ENCODE peak calls at places on chromosomes 16 and 17, in eight cellular contexts. Z is adrenal gland; V is transverse colon; D is SJSA1; U is vagina; S is psoas muscle; T is cardiac muscle cell; I is effector memory CD4-positive, alpha-beta T cell. K is an unnamed sample.

GRCh38 chr16:78098544-78099371 is 696 bp upstream of the WWOX start:
- DNase-seq in V (no peak), T (no peak), U (no peak), S (no peak), I (no peak), Z (no peak), D (no peak), K (peak; percentile 7)

GRCh38 chr16:49491111-49491670 is 117.6 kb downstream of the C16orf78 start:
- DNase-seq in S (no peak), U (no peak), Z (no peak), I (no peak), T (no peak), V (no peak), D (no peak), K (no peak)

GRCh38 chr17:48729335-48730239 is 1.0 kb upstream of the HOXB13 start:
- DNase-seq in V (no peak), I (no peak), T (no peak), S (no peak), Z (no peak), D (no peak), U (no peak), K (peak; percentile 78)

GRCh38 chr17:78343433-78344201 is 16.3 kb downstream of the SOCS3 start:
- DNase-seq in T (no peak), V (peak; percentile 78), D (no peak), I (peak; percentile 67), U (no peak), S (no peak), Z (no peak), K (no peak)

GRCh38 chr17:40351185-40352043 is 13.1 kb downstream of the GJD3 start:
- DNase-seq in T (no peak), U (no peak), I (no peak), V (no peak), D (no peak), S (no peak), Z (no peak), K (no peak)

GRCh38 chr17:82121660-82122629 is 23.9 kb upstream of the FASN start:
- DNase-seq in S (no peak), U (no peak), T (no peak), V (no peak), I (no peak), Z (no peak), D (peak; percentile 31), K (no peak)

GRCh38 chr17:28426081-28426519 is 20.1 kb upstream of the SLC46A1 start:
- DNase-seq in I (no peak), T (peak; percentile 10), S (no peak), U (no peak), V (peak; percentile 27), D (no peak), Z (no peak), K (peak; percentile 49)

GRCh38 chr16:79721186-79721745 is 120.7 kb upstream of the MAF start:
- DNase-seq in D (no peak), V (peak; percentile 45), S (no peak), T (no peak), U (no peak), Z (peak; percentile 9), I (no peak), K (no peak)

GRCh38 chr17:20234266-20234665 is 225.1 kb downstream of the SPECC1 start:
- DNase-seq in D (no peak), V (no peak), Z (no peak), U (no peak), I (no peak), S (no peak), T (no peak), K (no peak)

GRCh38 chr16:24776486-24777220 is 47.2 kb downstream of the TNRC6A start:
- DNase-seq in T (peak; percentile 81), V (no peak), S (peak; percentile 30), U (no peak), I (no peak), D (no peak), Z (peak; percentile 72), K (no peak)

GRCh38 chr17:36092228-36092627 is 2.3 kb upstream of the CCL3 start:
- DNase-seq in S (no peak), Z (no peak), U (no peak), V (no peak), D (no peak), T (no peak), I (no peak), K (no peak)

GRCh38 chr17:62648954-62649294 is 21.5 kb downstream of the MRC2 start:
- DNase-seq in V (no peak), I (no peak), U (peak; percentile 74), D (no peak), Z (no peak), S (no peak), T (no peak), K (no peak)

GRCh38 chr16:89330177-89330856 is 112.8 kb downstream of the ZNF778 start:
- DNase-seq in U (no peak), V (no peak), Z (peak; percentile 10), D (peak; percentile 75), I (peak; percentile 43), T (peak; percentile 36), S (no peak), K (no peak)

GRCh38 chr16:1763521-1764511 is 7.5 kb downstream of the NME3 start:
- DNase-seq in Z (no peak), I (no peak), S (no peak), V (no peak), U (no peak), D (no peak), T (peak; percentile 41), K (no peak)

GRCh38 chr17:75524971-75525805 is at the start of gene LLGL2:
- DNase-seq in T (peak; percentile 60), D (peak; percentile 51), S (peak; percentile 70), U (no peak), I (peak; percentile 78), V (peak; percentile 94), Z (peak; percentile 81), K (no peak)

GRCh38 chr16:50303605-50304466 is 37.5 kb downstream of the ADCY7 start:
- DNase-seq in T (peak; percentile 91), Z (no peak), U (no peak), S (no peak), V (no peak), D (peak; percentile 100), I (no peak), K (no peak)

GRCh38 chr16:89026121-89026612 is 49.2 kb upstream of the CBFA2T3 start:
- DNase-seq in U (no peak), S (no peak), V (no peak), T (no peak), D (no peak), I (peak; percentile 28), Z (no peak), K (no peak)

DNA sequence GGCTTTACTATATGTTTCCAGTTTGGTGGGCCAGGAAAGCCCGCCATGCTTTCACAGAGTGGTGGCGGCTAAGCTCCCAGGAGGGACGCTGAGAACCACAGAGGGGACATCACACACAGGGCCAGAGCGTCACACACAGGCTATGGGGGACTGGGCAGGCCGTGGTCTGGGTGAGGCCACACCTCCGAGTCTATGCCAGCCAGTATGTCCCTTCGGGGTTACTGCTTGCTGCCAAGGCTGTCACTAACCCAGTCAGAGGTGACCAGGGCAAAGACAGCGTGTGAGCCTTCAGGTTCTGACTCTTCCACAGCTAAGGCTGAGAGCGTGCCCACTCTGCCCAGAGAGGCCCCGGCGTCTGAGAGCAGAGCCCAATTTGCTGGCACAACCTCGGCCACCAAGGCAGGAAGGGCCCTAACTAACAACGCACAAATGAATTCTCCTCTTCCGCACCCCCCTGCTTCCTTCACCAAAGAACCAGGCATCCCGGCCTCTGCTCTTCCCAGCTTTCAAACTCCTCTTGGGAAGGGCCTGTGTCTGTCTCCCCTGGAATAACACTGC is 2.9 kb downstream of the PLD6 start:
- DNase-seq in I (no peak), S (no peak), Z (no peak), U (no peak), V (no peak), D (no peak), T (no peak), K (no peak)
- H3K4me3 ChIP-seq in I (no peak overlapping the region), S (no peak overlapping the region), Z (no peak overlapping the region), U (no peak overlapping the region), V (no peak overlapping the region), D (no peak overlapping the region), T (no peak overlapping the region), K (no peak overlapping the region)

GRCh38 chr17:61407211-61407911 is 7.7 kb downstream of the TBX2 start:
- DNase-seq in D (no peak), Z (no peak), T (no peak), U (no peak), I (no peak), S (no peak), V (no peak), K (no peak)
- H3K4me1 ChIP-seq in D (peaks cover 20% of the 10 kb centered on the region), Z (peaks cover 44% of the 10 kb centered on the region), T (peaks cover 51% of the 10 kb centered on the region), U (peaks cover 65% of the 10 kb centered on the region), I (peaks cover 59% of the 10 kb centered on the region), S (peaks cover 36% of the 10 kb centered on the region), V (peaks cover 55% of the 10 kb centered on the region), K (peaks cover 5% of the 10 kb centered on the region)

GRCh38 chr17:50183439-50184001 is 17.7 kb downstream of the SGCA start:
- DNase-seq in D (peak; percentile 72), V (no peak), Z (no peak), S (peak; percentile 9), I (no peak), T (peak; percentile 53), U (no peak), K (no peak)
- H3K4me3 ChIP-seq in D (no peak overlapping the region), V (no peak overlapping the region), Z (no peak overlapping the region), S (no peak overlapping the region), I (peak overlapping the region; percentile 20), T (no peak overlapping the region), U (no peak overlapping the region), K (no peak overlapping the region)

GRCh38 chr17:9568004-9568403 is 7.6 kb downstream of the STX8 start:
- DNase-seq in S (no peak), V (no peak), D (no peak), I (no peak), U (no peak), T (no peak), Z (no peak), K (no peak)

GRCh38 chr17:9575381-9576072 is at the start of gene STX8:
- DNase-seq in D (peak; percentile 84), S (peak; percentile 94), V (peak; percentile 94), Z (peak; percentile 94), I (peak; percentile 52), T (peak; percentile 95), U (peak; percentile 87), K (peak; percentile 84)

GRCh38 chr17:9568957-9569588 is 6.5 kb downstream of the STX8 start:
- DNase-seq in V (no peak), I (no peak), U (no peak), S (no peak), T (no peak), D (no peak), Z (no peak), K (no peak)

GRCh38 chr17:9566067-9566466 is 9.6 kb downstream of the STX8 start:
- DNase-seq in V (no peak), D (no peak), S (no peak), T (no peak), U (no peak), Z (no peak), I (no peak), K (peak; percentile 3)

DNA sequence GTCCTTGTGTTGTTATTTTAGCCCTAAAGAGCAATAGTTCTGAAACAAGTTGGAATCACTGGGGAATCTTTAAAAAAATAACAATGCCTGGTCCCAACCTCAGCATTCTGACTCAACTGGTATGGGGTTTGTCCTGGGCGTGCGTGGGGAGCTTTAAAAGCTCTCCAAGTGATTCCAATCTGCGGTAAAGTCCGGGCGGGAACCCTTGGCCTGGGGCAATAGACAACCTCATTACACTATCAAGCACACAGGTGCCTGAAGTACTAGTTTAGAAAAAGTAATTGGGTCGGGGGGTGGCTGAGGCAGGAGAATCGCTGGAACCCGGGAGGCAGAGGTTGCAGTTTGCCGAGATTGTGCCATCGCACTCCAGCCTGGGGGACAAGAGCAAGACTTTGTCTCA is 4.4 kb downstream of the STX8 start:
- DNase-seq in V (no peak), Z (no peak), S (no peak), U (no peak), D (no peak), I (no peak), T (no peak), K (no peak)
- H3K4me1 ChIP-seq in V (peaks cover 12% of the 10 kb centered on the region), Z (peaks cover 20% of the 10 kb centered on the region), S (peaks cover 10% of the 10 kb centered on the region), U (peaks cover 19% of the 10 kb centered on the region), D (peaks cover 3% of the 10 kb centered on the region), I (peaks cover 5% of the 10 kb centered on the region), T (no peaks in the 10 kb centered on the region), K (no peaks in the 10 kb centered on the region)

GRCh38 chr17:38850374-38850773 is 3.1 kb downstream of the RPL23 start:
- DNase-seq in V (no peak), D (no peak), U (no peak), Z (no peak), T (no peak), S (no peak), I (no peak), K (no peak)
- H3K4me3 ChIP-seq in V (no peak overlapping the region), D (no peak overlapping the region), U (no peak overlapping the region), Z (no peak overlapping the region), T (no peak overlapping the region), S (peak overlapping the region; percentile 4), I (no peak overlapping the region), K (no peak overlapping the region)

K was measured in SJCRH30.